ENCODE peak calls at places on chromosomes 12 and 14, in eight cellular contexts. Q is stimulated activated CD8-positive, alpha-beta memory T cell treated with anti-CD3 and anti-CD28 coated beads, Interleukin-7, amount 100 ng/mL, for 1 hour; J is mucosa of descending colon; Y is progenitor cell of endocrine pancreas; D is bronchial epithelial cell; L is T-helper 22 cell; F is HFFc6; X is HEK293T. U is an unnamed sample.

GRCh38 chr12:112599871-112600270 is 181.1 kb downstream of the PTPN11 start:
- DNase-seq in F (no peak), Q (no peak), J (no peak), D (peak), L (no peak), X (no peak), Y (no peak), U (peak)

GRCh38 chr12:12839886-12840285 is 26.7 kb downstream of the DDX47 start:
- DNase-seq in Y (no peak), X (peak), D (peak), L (no peak), Q (no peak), J (peak), F (peak), U (peak)

GRCh38 chr12:131448254-131448795 is 262.6 kb upstream of the SFSWAP start:
- DNase-seq in L (no peak), D (no peak), F (no peak), Q (no peak), J (no peak), X (no peak), Y (no peak), U (no peak)

GRCh38 chr14:104396682-104397470 is 182.7 kb upstream of the C14orf180 start:
- DNase-seq in X (no peak), L (no peak), J (no peak), Y (no peak), F (no peak), Q (no peak), D (no peak), U (no peak)

GRCh38 chr12:106723416-106723815 is 51.1 kb upstream of the RIC8B start:
- DNase-seq in Y (no peak), X (no peak), Q (no peak), F (no peak), J (no peak), L (no peak), D (no peak), U (no peak)

GRCh38 chr12:113239811-113240331 is 18.6 kb downstream of the TPCN1 start:
- DNase-seq in J (peak), Q (no peak), D (no peak), Y (no peak), F (no peak), X (no peak), L (no peak), U (no peak)

GRCh38 chr12:114254998-114255397 is 150.9 kb downstream of the TBX5 start:
- DNase-seq in D (no peak), F (no peak), Y (no peak), X (no peak), L (no peak), Q (no peak), J (no peak), U (no peak)

GRCh38 chr12:59375633-59376032 is 220.2 kb upstream of the SLC16A7 start:
- DNase-seq in D (no peak), X (no peak), Y (no peak), Q (no peak), J (no peak), F (no peak), L (no peak), U (no peak)

GRCh38 chr12:42967850-42968249 is 378.3 kb upstream of the PRICKLE1 start:
- DNase-seq in D (no peak), X (no peak), L (no peak), F (no peak), J (no peak), Y (no peak), Q (no peak), U (no peak)

GRCh38 chr12:38890102-38890501 is 15.3 kb downstream of the CPNE8 start:
- DNase-seq in J (no peak), Q (no peak), L (no peak), D (peak), Y (no peak), F (no peak), X (peak), U (no peak)

GRCh38 chr12:52655251-52655650 is 3.2 kb upstream of the KRT2 start:
- DNase-seq in D (peak), Q (no peak), X (no peak), J (no peak), Y (no peak), F (no peak), L (no peak), U (no peak)

GRCh38 chr12:40738856-40739255 is 46.6 kb downstream of the CNTN1 start:
- DNase-seq in L (no peak), J (no peak), Y (no peak), F (no peak), D (no peak), Q (no peak), X (no peak), U (no peak)

GRCh38 chr12:129186952-129187351 is 333.7 kb downstream of the GLT1D1 start:
- DNase-seq in Q (no peak), Y (no peak), X (no peak), J (no peak), F (no peak), L (no peak), D (no peak), U (no peak)

GRCh38 chr12:110766311-110767154 is 23.8 kb upstream of the PPP1CC start:
- DNase-seq in F (no peak), L (no peak), X (no peak), D (no peak), Y (no peak), J (no peak), Q (no peak), U (no peak)

GRCh38 chr12:115866909-115867525 is 410.5 kb downstream of the MED13L start:
- DNase-seq in D (peak), Y (no peak), X (no peak), F (no peak), L (no peak), Q (no peak), J (peak), U (no peak)

GRCh38 chr12:112367986-112368385 is 14.2 kb downstream of the HECTD4 start:
- DNase-seq in L (no peak), Y (no peak), J (no peak), F (no peak), D (no peak), X (no peak), Q (no peak), U (no peak)

GRCh38 chr14:103828315-103828967 is 18.9 kb downstream of the PPP1R13B start:
- DNase-seq in Q (no peak), F (no peak), J (peak), D (no peak), L (no peak), Y (no peak), X (no peak), U (no peak)

GRCh38 chr12:94225506-94225905 is 77.1 kb downstream of the PLXNC1 start:
- DNase-seq in F (no peak), X (no peak), D (no peak), Y (no peak), Q (no peak), J (no peak), L (no peak), U (no peak)

GRCh38 chr12:51242896-51243295 is 4.3 kb downstream of the DAZAP2 start:
- DNase-seq in X (no peak), J (no peak), D (no peak), F (no peak), Y (no peak), L (no peak), Q (no peak), U (no peak)

GRCh38 chr12:8697120-8697475 is 693 bp upstream of the RIMKLB start:
- DNase-seq in Y (no peak), J (no peak), D (peak), Q (no peak), F (peak), X (no peak), L (no peak), U (no peak)

GRCh38 chr12:107131832-107132616 is 38.7 kb upstream of the CRY1 start:
- DNase-seq in Q (no peak), L (no peak), D (peak), J (peak), X (peak), Y (peak), F (peak), U (peak)

GRCh38 chr12:117599849-117600248 is 238.4 kb upstream of the NOS1 start:
- DNase-seq in L (no peak), J (no peak), F (no peak), X (no peak), Y (no peak), Q (no peak), D (no peak), U (no peak)

GRCh38 chr14:101535232-101535631 is 26.1 kb upstream of the DIO3 start:
- DNase-seq in D (no peak), Y (no peak), J (peak), F (no peak), X (no peak), L (no peak), Q (no peak), U (peak)

GRCh38 chr12:124949066-124949465 is 34.6 kb upstream of the UBC start:
- DNase-seq in J (no peak), Q (no peak), X (no peak), F (no peak), L (no peak), D (no peak), Y (no peak), U (no peak)

U was measured in foreskin melanocyte.